ENCODE peak calls at places on chromosomes 12 and 14, in four cellular contexts. C is HepG2, A is WTC11, U is K562. Q is an unnamed sample.

GRCh38 chr12:38154096-38155019 is 162.2 kb upstream of the ALG10B start:
- DNase-seq in A (no peak), C (no peak), U (no peak), Q (no peak)

GRCh38 chr12:10243803-10244520 is 31.3 kb downstream of the GABARAPL1 start:
- DNase-seq in U (peak; percentile 12), C (no peak), A (no peak), Q (peak; percentile 58)

GRCh38 chr12:124688356-124688992 is 121.1 kb upstream of the NCOR2 start:
- DNase-seq in U (no peak), C (no peak), A (no peak), Q (no peak)

GRCh38 chr12:52198454-52199215 is 6.8 kb upstream of the KRT80 start:
- DNase-seq in A (no peak), C (no peak), U (no peak), Q (no peak)

GRCh38 chr14:61498811-61499210 is 177.4 kb downstream of the PRKCH start:
- DNase-seq in U (no peak), C (no peak), A (no peak), Q (no peak)

GRCh38 chr14:99395904-99396530 is 84.6 kb downstream of the SETD3 start:
- DNase-seq in U (no peak), A (no peak), C (no peak), Q (no peak)

GRCh38 chr12:47281667-47282171 is 202.0 kb upstream of the AMIGO2 start:
- DNase-seq in A (no peak), C (no peak), U (peak; percentile 72), Q (no peak)

GRCh38 chr12:9388379-9388778 is 180.2 kb upstream of the PZP start:
- DNase-seq in A (no peak), U (no peak), C (no peak), Q (no peak)

GRCh38 chr12:7642876-7643309 is 22.8 kb downstream of the APOBEC1 start:
- DNase-seq in C (peak; percentile 15), A (peak; percentile 45), U (peak; percentile 58), Q (no peak)

GRCh38 chr12:1115471-1116242 is 124.6 kb downstream of the ERC1 start:
- DNase-seq in A (no peak), C (no peak), U (no peak), Q (no peak)

GRCh38 chr14:24876996-24877395 is 173.0 kb downstream of the STXBP6 start:
- DNase-seq in U (no peak), A (no peak), C (no peak), Q (no peak)

GRCh38 chr14:51574009-51574408 is 77.7 kb upstream of the FRMD6 start:
- DNase-seq in A (no peak), U (no peak), C (no peak), Q (no peak)

GRCh38 chr12:70467908-70468733 is 102.0 kb downstream of the KCNMB4 start:
- DNase-seq in U (peak; percentile 46), C (peak; percentile 34), A (peak; percentile 11), Q (no peak)

GRCh38 chr14:63632932-63633514 is 8.6 kb downstream of the WDR89 start:
- DNase-seq in U (peak; percentile 4), A (no peak), C (peak; percentile 9), Q (no peak)

GRCh38 chr12:110109037-110109836 is 14.9 kb upstream of the IFT81 start:
- DNase-seq in A (peak; percentile 22), U (no peak), C (peak; percentile 93), Q (no peak)

GRCh38 chr14:54317396-54317795 is 79.4 kb upstream of the CDKN3 start:
- DNase-seq in A (no peak), C (no peak), U (no peak), Q (no peak)

GRCh38 chr12:49984476-49984890 is 11.7 kb downstream of the AQP6 start:
- DNase-seq in U (no peak), C (no peak), A (no peak), Q (no peak)

GRCh38 chr12:104582739-104583138 is 126.0 kb downstream of the CHST11 start:
- DNase-seq in U (no peak), A (no peak), C (no peak), Q (peak; percentile 76)

GRCh38 chr14:44960146-44960545 is 1.6 kb downstream of the KLHL28 start:
- DNase-seq in A (no peak), U (no peak), C (no peak), Q (no peak)

GRCh38 chr12:65205886-65206285 is 36.5 kb downstream of the LEMD3 start:
- DNase-seq in U (no peak), C (no peak), A (no peak), Q (no peak)

GRCh38 chr14:52551696-52552062 is 626 bp downstream of the TXNDC16 start:
- DNase-seq in U (peak; percentile 39), C (peak; percentile 32), A (no peak), Q (no peak)

GRCh38 chr12:9948606-9949286 is 16.6 kb upstream of the CLEC2A start:
- DNase-seq in U (no peak), C (no peak), A (no peak), Q (peak; percentile 82)

GRCh38 chr12:80187660-80188090 is 88.3 kb downstream of the OTOGL start:
- DNase-seq in A (no peak), U (no peak), C (no peak), Q (peak; percentile 40)

GRCh38 chr12:52178984-52179383 is 12.8 kb downstream of the KRT80 start:
- DNase-seq in C (no peak), U (no peak), A (no peak), Q (no peak)

GRCh38 chr14:89858084-89858483 is 96.4 kb downstream of the EFCAB11 start:
- DNase-seq in U (no peak), C (no peak), A (no peak), Q (no peak)

GRCh38 chr12:78963439-78964222 is 99.1 kb downstream of the SYT1 start:
- DNase-seq in U (no peak), A (no peak), C (no peak), Q (no peak)

GRCh38 chr12:2115101-2115845 is 62.5 kb downstream of the CACNA1C start:
- DNase-seq in U (no peak), A (no peak), C (no peak), Q (no peak)

GRCh38 chr14:104885031-104885972 is 20.2 kb downstream of the CEP170B start:
- DNase-seq in U (no peak), A (no peak), C (no peak), Q (no peak)

GRCh38 chr12:43099691-43100163 is 452.3 kb downstream of the ADAMTS20 start:
- DNase-seq in A (no peak), C (no peak), U (no peak), Q (no peak)

GRCh38 chr12:102504280-102504679 is 23.9 kb upstream of the IGF1 start:
- DNase-seq in U (no peak), A (no peak), C (no peak), Q (no peak)

GRCh38 chr14:60720962-60721330 is 3.2 kb downstream of the SIX4 start:
- DNase-seq in C (peak; percentile 9), U (no peak), A (no peak), Q (no peak)

GRCh38 chr12:121579190-121579791 is 1.5 kb downstream of the KDM2B start:
- DNase-seq in A (peak; percentile 45), U (peak; percentile 55), C (no peak), Q (no peak)

GRCh38 chr14:99378782-99379214 is 101.9 kb downstream of the SETD3 start:
- DNase-seq in U (peak; percentile 27), A (no peak), C (no peak), Q (no peak)

GRCh38 chr14:89481167-89481566 is 64.1 kb upstream of the FOXN3 start:
- DNase-seq in A (no peak), U (no peak), C (no peak), Q (no peak)

GRCh38 chr12:46259713-46260112 is 9.1 kb downstream of the SLC38A1 start:
- DNase-seq in A (no peak), C (no peak), U (peak; percentile 57), Q (no peak)

GRCh38 chr12:65740506-65740872 is 83.8 kb upstream of the HMGA2 start:
- DNase-seq in C (no peak), U (no peak), A (no peak), Q (no peak)

GRCh38 chr12:63895841-63896240 is 51.3 kb downstream of the SRGAP1 start:
- DNase-seq in U (no peak), A (no peak), C (no peak), Q (no peak)

GRCh38 chr14:74963705-74964271 is 8.4 kb upstream of the PGF start:
- DNase-seq in A (no peak), U (no peak), C (no peak), Q (no peak)
- TF ChIP-seq TCF7 in A (no peak), U (no peak), C (no peak), Q (no peak)

GRCh38 chr14:75597149-75597548 is 18.7 kb downstream of the FLVCR2 start:
- DNase-seq in A (no peak), C (no peak), U (no peak), Q (no peak)
- TF ChIP-seq TCF7 in A (no peak), C (no peak), U (no peak), Q (no peak)

GRCh38 chr12:93896962-93897361 is 219.8 kb downstream of the CRADD start:
- DNase-seq in C (no peak), A (no peak), U (no peak), Q (no peak)

GRCh38 chr12:93892431-93893210 is 215.4 kb downstream of the CRADD start:
- DNase-seq in C (no peak), A (no peak), U (no peak), Q (no peak)

GRCh38 chr12:93896427-93896826 is 219.3 kb downstream of the CRADD start:
- DNase-seq in C (no peak), A (no peak), U (no peak), Q (no peak)

GRCh38 chr12:93894391-93895095 is 217.4 kb downstream of the CRADD start:
- DNase-seq in C (no peak), A (no peak), U (no peak), Q (no peak)

DNA sequence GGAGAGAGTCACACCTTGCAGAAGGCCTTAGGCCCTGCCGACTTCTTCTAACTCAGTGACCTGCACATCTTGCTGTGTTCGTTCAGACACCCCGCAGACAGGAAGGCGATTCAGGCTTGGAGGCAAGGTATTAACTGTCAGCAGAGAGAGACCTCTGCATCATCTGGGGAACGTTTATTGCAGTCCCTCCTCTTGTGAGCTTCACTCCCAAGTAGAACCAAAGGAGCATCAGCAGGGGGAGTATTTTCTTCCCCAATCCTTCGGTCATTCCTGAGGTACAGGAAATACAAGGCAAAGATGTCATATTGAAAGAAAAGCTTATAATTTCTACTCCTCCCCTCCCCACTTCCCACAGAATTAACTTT is 217.9 kb downstream of the CRADD start:
- DNase-seq in U (no peak), A (no peak), C (no peak), Q (no peak)
- TF ChIP-seq TCF7 in U (no peak), A (no peak), C (no peak), Q (no peak)

DNA sequence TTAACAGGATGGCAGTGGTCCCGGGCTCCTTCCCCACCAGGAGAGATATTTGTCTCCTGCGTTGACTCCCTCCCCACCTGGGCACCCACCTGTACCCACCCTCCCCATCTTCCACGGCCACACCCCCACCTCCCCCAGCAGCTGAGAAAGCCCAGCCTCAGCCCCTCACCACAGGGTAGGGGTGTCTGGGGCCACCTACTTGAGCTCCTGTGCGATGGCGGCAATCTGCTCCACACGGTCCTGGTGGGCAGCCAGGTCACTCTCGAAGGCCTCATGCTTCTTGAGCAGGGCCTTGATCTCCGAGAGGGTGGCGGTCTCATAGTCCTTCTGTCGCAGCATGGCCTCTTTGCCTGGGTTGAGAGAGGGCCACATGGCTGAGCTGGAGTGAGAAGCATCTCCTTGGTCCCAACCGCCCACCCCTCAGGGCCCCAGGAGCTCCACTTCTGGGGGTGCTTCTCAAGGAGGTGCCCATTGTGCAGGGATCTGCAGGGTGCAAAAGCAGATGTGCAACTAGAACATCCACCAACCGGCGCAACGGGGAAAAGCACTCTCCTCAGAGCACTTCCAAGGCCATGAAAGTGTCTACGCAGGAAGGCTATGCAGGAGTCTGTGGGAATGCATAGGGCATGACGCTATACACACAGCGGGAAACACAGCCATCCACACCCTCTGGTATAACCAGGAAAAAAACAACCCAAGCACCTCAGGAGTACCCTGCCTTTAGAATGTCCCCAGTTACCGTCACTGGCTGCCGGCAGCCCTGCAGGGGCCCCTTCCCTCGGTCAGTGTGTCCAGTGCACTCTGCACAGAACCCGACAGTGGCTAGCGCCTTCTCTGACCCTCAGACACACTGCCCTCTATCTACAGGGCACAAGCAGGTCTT is 92.6 kb upstream of the ZFP36L1 start:
- DNase-seq in C (no peak), A (no peak), U (no peak), Q (no peak)
- TF ChIP-seq TCF7 in C (no peak), A (no peak), U (no peak), Q (no peak)

Q was measured in GM12878.